ENCODE peak calls at places on chromosome 2, in nine cellular contexts. E, I, R, W, P, D, K, T and A are unnamed samples.

GRCh38 chr2:133045787-133046186 is 375.8 kb upstream of the LYPD1 start:
- DNase-seq in P (no peak), T (no peak), E (no peak), K (no peak), D (no peak), W (no peak), R (peak; percentile 74), I (peak; percentile 63), A (no peak)

GRCh38 chr2:172931256-172931894 is 144.3 kb upstream of the MAP3K20 start:
- DNase-seq in D (no peak), E (no peak), T (no peak), I (peak; percentile 75), W (no peak), K (peak; percentile 68), P (no peak), R (peak; percentile 60), A (no peak)

GRCh38 chr2:234694244-234695013 is 197.5 kb upstream of the ARL4C start:
- DNase-seq in P (no peak), R (peak; percentile 81), E (no peak), T (no peak), D (no peak), I (peak; percentile 95), W (no peak), K (peak; percentile 95), A (no peak)

GRCh38 chr2:54634012-54634411 is 89.5 kb upstream of the EML6 start:
- DNase-seq in E (no peak), K (peak; percentile 60), I (no peak), P (no peak), T (no peak), R (no peak), W (peak; percentile 24), D (no peak), A (no peak)

GRCh38 chr2:74205586-74205985 is 7.2 kb downstream of the MTHFD2 start:
- DNase-seq in T (no peak), P (peak; percentile 57), E (no peak), I (no peak), K (no peak), D (peak; percentile 72), W (peak; percentile 61), R (no peak), A (no peak)

GRCh38 chr2:234725528-234726264 is 226.1 kb upstream of the SH3BP4 start:
- DNase-seq in W (no peak), D (no peak), E (no peak), I (peak; percentile 27), T (no peak), P (peak; percentile 6), K (no peak), R (peak; percentile 31), A (no peak)

GRCh38 chr2:27958711-27959378 is 68.3 kb downstream of the BABAM2 start:
- DNase-seq in W (no peak), D (no peak), E (no peak), I (peak; percentile 23), R (no peak), K (no peak), T (no peak), P (no peak), A (no peak)

GRCh38 chr2:85048534-85048933 is 77.6 kb downstream of the KCMF1 start:
- DNase-seq in E (no peak), D (no peak), P (no peak), R (no peak), W (no peak), T (no peak), K (no peak), I (no peak), A (no peak)